ENCODE peak calls at places on chromosomes 7 and 10, in nine cellular contexts. D is left ventricle myocardium inferior; W is PC-3; V is CD8-positive, alpha-beta memory T cell; M is ovary; O is HCT116; C is thoracic aorta; E is tibial artery; R is upper lobe of left lung. H is an unnamed sample. For H3K4me1, H3K9me3 and H3K36me3, the result is how much of the 10 kb centered on the place peaks cover.

GRCh38 chr10:53315709-53316108 is 543.1 kb upstream of the MBL2 start:
- DNase-seq in E (no peak), W (peak), V (no peak), O (no peak), R (no peak), C (no peak), D (no peak), M (no peak), H (no peak)

GRCh38 chr10:124663228-124663627 is 81.0 kb downstream of the FAM53B start:
- DNase-seq in O (no peak), M (no peak), D (no peak), C (no peak), R (no peak), V (no peak), E (no peak), W (no peak), H (no peak)

GRCh38 chr10:70258216-70258615 is 25.0 kb upstream of the PPA1 start:
- DNase-seq in C (no peak), E (no peak), R (no peak), O (no peak), M (no peak), D (no peak), W (no peak), V (no peak), H (no peak)

GRCh38 chr10:13189946-13190345 is 28.6 kb downstream of the MCM10 start:
- DNase-seq in W (no peak), R (no peak), M (no peak), V (no peak), E (no peak), D (no peak), O (no peak), C (no peak), H (no peak)

GRCh38 chr7:132639983-132640382 is 63.7 kb upstream of the PLXNA4 start:
- DNase-seq in O (no peak), V (no peak), M (no peak), C (no peak), D (no peak), R (no peak), E (no peak), W (no peak), H (no peak)

GRCh38 chr7:151433721-151434400 is 6.1 kb downstream of the CRYGN start:
- DNase-seq in M (peak), W (no peak), R (peak), D (no peak), O (no peak), C (no peak), E (no peak), V (no peak), H (no peak)

GRCh38 chr10:72720814-72721665 is 29.1 kb downstream of the MCU start:
- DNase-seq in M (no peak), D (no peak), O (no peak), C (no peak), W (no peak), R (no peak), V (no peak), E (no peak), H (no peak)

GRCh38 chr7:116588225-116588624 is 63.4 kb downstream of the CAV1 start:
- DNase-seq in C (no peak), W (peak), E (no peak), D (no peak), M (no peak), R (no peak), V (no peak), O (no peak), H (no peak)

GRCh38 chr7:19215421-19215820 is 70.2 kb upstream of the FERD3L start:
- DNase-seq in R (no peak), C (no peak), D (no peak), O (no peak), E (no peak), M (no peak), V (no peak), W (peak), H (peak)

GRCh38 chr10:64261092-64261491 is 739.9 kb downstream of the REEP3 start:
- DNase-seq in E (no peak), O (no peak), R (no peak), W (no peak), V (no peak), D (no peak), M (no peak), C (no peak), H (no peak)

GRCh38 chr10:79562135-79562756 is 2.0 kb upstream of the SFTPA2 start:
- DNase-seq in R (peak), W (no peak), V (peak), D (peak), O (peak), M (peak), E (no peak), C (no peak), H (peak)

GRCh38 chr7:157668221-157668883 is 331.5 kb downstream of the DNAJB6 start:
- DNase-seq in R (no peak), M (no peak), E (no peak), W (no peak), V (no peak), C (no peak), O (no peak), D (no peak), H (no peak)

GRCh38 chr7:118615686-118616085 is 391.2 kb downstream of the ANKRD7 start:
- DNase-seq in V (no peak), M (no peak), W (no peak), E (no peak), C (no peak), O (no peak), D (no peak), R (no peak), H (no peak)

GRCh38 chr10:106111241-106111640 is 1053.3 kb downstream of the SORCS1 start:
- DNase-seq in D (no peak), C (no peak), E (no peak), O (no peak), W (peak), M (no peak), R (no peak), V (no peak), H (no peak)

GRCh38 chr7:77532247-77532646 is 4.8 kb upstream of the PTPN12 start:
- DNase-seq in C (no peak), E (no peak), W (no peak), O (no peak), D (no peak), V (no peak), M (no peak), R (no peak), H (no peak)

GRCh38 chr7:106039486-106040060 is 72.5 kb downstream of the SYPL1 start:
- DNase-seq in O (no peak), M (peak), W (no peak), E (no peak), R (no peak), C (no peak), V (no peak), D (no peak), H (peak)

GRCh38 chr7:114784756-114785155 is 137.1 kb upstream of the MDFIC start:
- DNase-seq in E (no peak), C (no peak), M (no peak), W (no peak), D (no peak), R (no peak), O (no peak), V (no peak), H (no peak)

GRCh38 chr7:117781707-117782106 is 91.5 kb downstream of the CTTNBP2 start:
- DNase-seq in W (peak), R (no peak), V (no peak), O (no peak), C (no peak), D (no peak), M (no peak), E (no peak), H (no peak)

GRCh38 chr7:110591341-110591740 is 499.6 kb upstream of the LRRN3 start:
- DNase-seq in E (no peak), D (no peak), R (no peak), M (no peak), W (no peak), V (no peak), O (no peak), C (no peak), H (no peak)

GRCh38 chr10:71799785-71800453 is 26.6 kb upstream of the VSIR start:
- DNase-seq in V (no peak), W (no peak), E (no peak), C (no peak), D (no peak), O (no peak), M (peak), R (no peak), H (no peak)

GRCh38 chr10:28984431-28984830 is 304.4 kb upstream of the LYZL1 start:
- DNase-seq in O (no peak), V (no peak), C (peak), E (peak), M (peak), R (peak), D (peak), W (peak), H (no peak)

GRCh38 chr7:148964510-148965267 is 63.6 kb downstream of the PDIA4 start:
- DNase-seq in D (no peak), W (no peak), M (no peak), V (no peak), E (no peak), R (no peak), O (no peak), C (no peak), H (no peak)

GRCh38 chr7:136424058-136424457 is 444.4 kb upstream of the CHRM2 start:
- DNase-seq in W (no peak), O (no peak), E (no peak), R (no peak), D (no peak), M (no peak), V (no peak), C (no peak), H (no peak)

GRCh38 chr7:143252002-143252401 is 11.2 kb upstream of the GSTK1 start:
- DNase-seq in M (no peak), W (no peak), V (no peak), R (no peak), D (no peak), E (no peak), C (no peak), O (no peak), H (no peak)

GRCh38 chr7:143247372-143247771 is 15.9 kb upstream of the GSTK1 start:
- DNase-seq in D (no peak), W (no peak), R (no peak), O (no peak), M (no peak), C (no peak), V (no peak), E (no peak), H (no peak)

GRCh38 chr7:143250822-143251221 is 12.4 kb upstream of the GSTK1 start:
- DNase-seq in W (no peak), D (no peak), E (no peak), O (no peak), R (no peak), V (no peak), C (no peak), M (no peak), H (no peak)

GRCh38 chr7:143248781-143249354 is 14.4 kb upstream of the GSTK1 start:
- DNase-seq in V (no peak), R (no peak), W (peak), O (no peak), C (no peak), E (no peak), D (no peak), M (no peak), H (no peak)

DNA sequence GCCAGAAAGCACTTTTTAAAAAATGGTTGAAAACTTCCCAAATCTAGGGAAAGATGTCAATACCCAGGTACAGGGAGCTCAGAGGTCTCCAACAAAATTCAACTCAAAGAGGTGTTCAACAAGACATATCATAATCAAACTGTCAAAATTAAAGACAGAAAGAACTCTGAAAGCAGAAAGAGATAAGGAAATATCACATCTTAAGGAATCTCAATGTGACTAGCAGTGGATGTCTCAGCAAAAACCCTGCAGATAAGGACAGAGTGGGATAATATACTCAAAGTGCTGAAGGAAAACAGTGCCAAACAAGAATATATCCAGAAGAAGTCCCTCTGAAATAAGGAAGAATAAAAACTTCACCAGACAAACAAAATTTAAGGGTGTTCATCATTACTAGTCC is 13.0 kb upstream of the GSTK1 start:
- DNase-seq in E (no peak), C (no peak), R (no peak), V (no peak), W (no peak), M (no peak), O (no peak), D (no peak), H (no peak)
- H3K4me1 ChIP-seq in E (under half), C (under half), R (under half), V (half or more), W (under half), M (under half), O (under half), D (under half), H (under half)

DNA sequence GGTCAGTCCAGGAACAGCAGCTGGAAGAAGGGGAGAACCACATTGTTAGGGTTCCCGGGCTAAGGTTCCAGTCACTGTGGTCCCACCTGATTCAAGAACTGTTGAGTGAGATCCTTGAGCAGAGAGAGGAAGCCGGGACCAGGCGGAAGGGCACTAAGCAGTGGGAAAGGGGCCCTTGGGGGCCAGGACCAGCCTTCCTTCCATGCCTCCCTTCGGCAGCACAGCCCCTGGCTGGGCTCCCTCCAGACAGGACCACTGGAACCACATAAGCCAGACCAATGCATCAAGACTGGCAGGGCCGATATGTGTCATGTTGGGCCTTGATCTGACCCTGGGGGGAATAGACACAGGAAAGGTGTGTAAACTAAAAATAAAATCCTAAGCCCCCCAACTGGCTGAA is 103.9 kb downstream of the STRA8 start:
- DNase-seq in O (no peak), C (no peak), W (no peak), M (no peak), D (no peak), R (no peak), V (no peak), E (no peak), H (no peak)
- H3K9me3 ChIP-seq in O (under half), C (under half), W (under half), M (under half), D (under half), R (under half), V (under half), E (under half), H (under half)

GRCh38 chr7:291302-292092 is 1.5 kb downstream of the FOXL3 start:
- DNase-seq in V (no peak), O (no peak), E (peak), C (no peak), R (no peak), W (no peak), D (no peak), M (no peak), H (no peak)

GRCh38 chr7:289209-289755 is 688 bp upstream of the FOXL3 start:
- DNase-seq in O (no peak), R (no peak), E (peak), W (no peak), D (no peak), V (no peak), M (peak), C (no peak), H (no peak)

GRCh38 chr7:288671-289101 is 1.3 kb upstream of the FOXL3 start:
- DNase-seq in M (peak), V (no peak), E (peak), W (no peak), C (no peak), D (no peak), O (no peak), R (no peak), H (no peak)

GRCh38 chr7:289756-290553 is at the start of gene FOXL3:
- DNase-seq in V (no peak), M (peak), R (no peak), O (no peak), W (no peak), D (no peak), C (no peak), E (peak), H (no peak)

GRCh38 chr7:290554-291301 is 758 bp downstream of the FOXL3 start:
- DNase-seq in V (no peak), O (no peak), M (no peak), R (no peak), C (no peak), D (no peak), E (peak), W (no peak), H (no peak)
- H3K36me3 ChIP-seq in V (under half), O (under half), M (under half), R (under half), C (under half), D (under half), E (under half), W (under half), H (under half)

GRCh38 chr10:26432938-26433337 is 5.2 kb upstream of the APBB1IP start:
- DNase-seq in V (no peak), R (no peak), W (no peak), C (no peak), M (no peak), D (no peak), E (no peak), O (no peak), H (no peak)
- H3K4me1 ChIP-seq in V (under half), R (under half), W (under half), C (under half), M (under half), D (under half), E (under half), O (under half), H (under half)

DNA sequence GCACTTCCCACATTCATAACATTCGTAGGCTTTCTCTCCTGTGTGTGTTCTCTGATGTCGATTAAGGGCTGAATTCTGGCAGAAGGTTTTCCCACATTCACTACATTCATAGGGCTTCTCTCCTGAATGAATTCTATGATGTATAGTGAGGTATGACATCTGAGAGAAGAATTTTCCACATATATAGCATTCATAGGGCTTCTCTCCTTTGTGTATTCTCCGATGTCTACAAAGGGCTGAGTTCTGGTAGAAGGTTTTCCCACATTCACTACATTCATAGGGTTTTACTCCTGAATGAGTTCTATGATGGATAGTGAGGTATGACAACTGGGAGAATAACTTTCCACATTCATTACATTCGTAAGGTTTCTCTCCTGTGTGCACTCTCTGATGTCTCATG is 15.6 kb downstream of the ZNF12 start:
- DNase-seq in D (no peak), W (no peak), E (no peak), M (no peak), O (no peak), R (no peak), V (no peak), C (no peak), H (no peak)
- H3K9me3 ChIP-seq in D (half or more), W (half or more), E (under half), M (under half), O (half or more), R (half or more), V (half or more), C (half or more), H (half or more)

H was measured in HAP-1.